ENCODE peak calls at places on chromosome 21, in seven cellular contexts. One of them, this sample, is unnamed.

GRCh38 chr21:21148009-21148408 is 149.8 kb downstream of the NCAM2 start:
- DNase-seq in left lung: no peak
- DNase-seq in fibroblast of pulmonary artery: no peak
- DNase-seq in ascending aorta: no peak
- DNase-seq in mucosa of descending colon: no peak
- DNase-seq in SK-N-SH: peak; percentile 4
- DNase-seq in brain microvascular endothelial cell: no peak
- DNase-seq in this sample: no peak

GRCh38 chr21:39444406-39445145 is 1.0 kb downstream of the LCA5L start:
- DNase-seq in left lung: no peak
- DNase-seq in fibroblast of pulmonary artery: peak; percentile 45
- DNase-seq in ascending aorta: no peak
- DNase-seq in mucosa of descending colon: no peak
- DNase-seq in SK-N-SH: peak; percentile 59
- DNase-seq in brain microvascular endothelial cell: peak; percentile 53
- DNase-seq in this sample: peak; percentile 56

GRCh38 chr21:39082656-39083376 is 100.4 kb downstream of the PSMG1 start:
- DNase-seq in left lung: no peak
- DNase-seq in fibroblast of pulmonary artery: no peak
- DNase-seq in ascending aorta: no peak
- DNase-seq in mucosa of descending colon: peak; percentile 66
- DNase-seq in SK-N-SH: no peak
- DNase-seq in brain microvascular endothelial cell: no peak
- DNase-seq in this sample: no peak

GRCh38 chr21:46599251-46599572 is 5.7 kb downstream of the S100B start:
- DNase-seq in left lung: no peak
- DNase-seq in fibroblast of pulmonary artery: peak; percentile 95
- DNase-seq in ascending aorta: no peak
- DNase-seq in mucosa of descending colon: no peak
- DNase-seq in SK-N-SH: peak; percentile 66
- DNase-seq in brain microvascular endothelial cell: peak; percentile 91
- DNase-seq in this sample: peak; percentile 92

GRCh38 chr21:31945576-31945975 is 72.8 kb downstream of the HUNK start:
- DNase-seq in left lung: no peak
- DNase-seq in fibroblast of pulmonary artery: no peak
- DNase-seq in ascending aorta: no peak
- DNase-seq in mucosa of descending colon: no peak
- DNase-seq in SK-N-SH: no peak
- DNase-seq in brain microvascular endothelial cell: no peak
- DNase-seq in this sample: no peak

GRCh38 chr21:34202553-34203332 is 129.4 kb downstream of the MRPS6 start:
- DNase-seq in left lung: peak; percentile 91
- DNase-seq in fibroblast of pulmonary artery: peak; percentile 24
- DNase-seq in ascending aorta: no peak
- DNase-seq in mucosa of descending colon: no peak
- DNase-seq in SK-N-SH: peak; percentile 55
- DNase-seq in brain microvascular endothelial cell: no peak
- DNase-seq in this sample: peak; percentile 40

GRCh38 chr21:39630191-39630591 is 17.5 kb downstream of the B3GALT5 start:
- DNase-seq in left lung: no peak
- DNase-seq in fibroblast of pulmonary artery: no peak
- DNase-seq in ascending aorta: no peak
- DNase-seq in mucosa of descending colon: no peak
- DNase-seq in SK-N-SH: no peak
- DNase-seq in brain microvascular endothelial cell: peak; percentile 33
- DNase-seq in this sample: peak; percentile 46

GRCh38 chr21:38223893-38224540 is 32.8 kb upstream of the KCNJ15 start:
- DNase-seq in left lung: no peak
- DNase-seq in fibroblast of pulmonary artery: peak; percentile 48
- DNase-seq in ascending aorta: no peak
- DNase-seq in mucosa of descending colon: no peak
- DNase-seq in SK-N-SH: no peak
- DNase-seq in brain microvascular endothelial cell: peak; percentile 18
- DNase-seq in this sample: peak; percentile 57

GRCh38 chr21:37257967-37258877 is 8.9 kb downstream of the VPS26C start:
- DNase-seq in left lung: peak; percentile 87
- DNase-seq in fibroblast of pulmonary artery: peak; percentile 60
- DNase-seq in ascending aorta: no peak
- DNase-seq in mucosa of descending colon: peak; percentile 73
- DNase-seq in SK-N-SH: peak; percentile 74
- DNase-seq in brain microvascular endothelial cell: peak; percentile 31
- DNase-seq in this sample: peak; percentile 62

GRCh38 chr21:42621828-42622199 is 31.6 kb upstream of the PDE9A start:
- DNase-seq in left lung: no peak
- DNase-seq in fibroblast of pulmonary artery: no peak
- DNase-seq in ascending aorta: no peak
- DNase-seq in mucosa of descending colon: no peak
- DNase-seq in SK-N-SH: no peak
- DNase-seq in brain microvascular endothelial cell: no peak
- DNase-seq in this sample: no peak

GRCh38 chr21:46633561-46633960 is 1.9 kb upstream of the PRMT2 start:
- DNase-seq in left lung: no peak
- DNase-seq in fibroblast of pulmonary artery: no peak
- DNase-seq in ascending aorta: no peak
- DNase-seq in mucosa of descending colon: no peak
- DNase-seq in SK-N-SH: no peak
- DNase-seq in brain microvascular endothelial cell: no peak
- DNase-seq in this sample: no peak

GRCh38 chr21:37281993-37282392 is 14.9 kb upstream of the VPS26C start:
- DNase-seq in left lung: no peak
- DNase-seq in fibroblast of pulmonary artery: no peak
- DNase-seq in ascending aorta: no peak
- DNase-seq in mucosa of descending colon: no peak
- DNase-seq in SK-N-SH: no peak
- DNase-seq in brain microvascular endothelial cell: no peak
- DNase-seq in this sample: no peak

GRCh38 chr21:43371786-43372185 is 55.1 kb downstream of the SIK1 start:
- DNase-seq in left lung: peak; percentile 61
- DNase-seq in fibroblast of pulmonary artery: no peak
- DNase-seq in ascending aorta: no peak
- DNase-seq in mucosa of descending colon: no peak
- DNase-seq in SK-N-SH: no peak
- DNase-seq in brain microvascular endothelial cell: no peak
- DNase-seq in this sample: no peak

GRCh38 chr21:41169258-41169576 is 1.3 kb downstream of the BACE2 start:
- DNase-seq in left lung: no peak
- DNase-seq in fibroblast of pulmonary artery: no peak
- DNase-seq in ascending aorta: no peak
- DNase-seq in mucosa of descending colon: no peak
- DNase-seq in SK-N-SH: no peak
- DNase-seq in brain microvascular endothelial cell: no peak
- DNase-seq in this sample: no peak
- H3K4me3 ChIP-seq in left lung: peak overlapping the region; percentile 21
- H3K4me3 ChIP-seq in fibroblast of pulmonary artery: peak overlapping the region; percentile 72
- H3K4me3 ChIP-seq in ascending aorta: peak overlapping the region; percentile 92
- H3K4me3 ChIP-seq in mucosa of descending colon: no peak overlapping the region
- H3K4me3 ChIP-seq in SK-N-SH: peak overlapping the region; percentile 32
- H3K4me3 ChIP-seq in brain microvascular endothelial cell: peak overlapping the region; percentile 66
- H3K4me3 ChIP-seq in this sample: peak overlapping the region; percentile 60

GRCh38 chr21:40658237-40658636 is 188.7 kb downstream of the DSCAM start:
- DNase-seq in left lung: no peak
- DNase-seq in fibroblast of pulmonary artery: no peak
- DNase-seq in ascending aorta: no peak
- DNase-seq in mucosa of descending colon: no peak
- DNase-seq in SK-N-SH: no peak
- DNase-seq in brain microvascular endothelial cell: no peak
- DNase-seq in this sample: no peak
- TF ChIP-seq CTCF in left lung: no peak
- TF ChIP-seq CTCF in fibroblast of pulmonary artery: no peak
- TF ChIP-seq CTCF in ascending aorta: no peak
- TF ChIP-seq CTCF in mucosa of descending colon: no peak
- TF ChIP-seq CTCF in SK-N-SH: no peak
- TF ChIP-seq CTCF in brain microvascular endothelial cell: no peak
- TF ChIP-seq CTCF in this sample: no peak

DNA sequence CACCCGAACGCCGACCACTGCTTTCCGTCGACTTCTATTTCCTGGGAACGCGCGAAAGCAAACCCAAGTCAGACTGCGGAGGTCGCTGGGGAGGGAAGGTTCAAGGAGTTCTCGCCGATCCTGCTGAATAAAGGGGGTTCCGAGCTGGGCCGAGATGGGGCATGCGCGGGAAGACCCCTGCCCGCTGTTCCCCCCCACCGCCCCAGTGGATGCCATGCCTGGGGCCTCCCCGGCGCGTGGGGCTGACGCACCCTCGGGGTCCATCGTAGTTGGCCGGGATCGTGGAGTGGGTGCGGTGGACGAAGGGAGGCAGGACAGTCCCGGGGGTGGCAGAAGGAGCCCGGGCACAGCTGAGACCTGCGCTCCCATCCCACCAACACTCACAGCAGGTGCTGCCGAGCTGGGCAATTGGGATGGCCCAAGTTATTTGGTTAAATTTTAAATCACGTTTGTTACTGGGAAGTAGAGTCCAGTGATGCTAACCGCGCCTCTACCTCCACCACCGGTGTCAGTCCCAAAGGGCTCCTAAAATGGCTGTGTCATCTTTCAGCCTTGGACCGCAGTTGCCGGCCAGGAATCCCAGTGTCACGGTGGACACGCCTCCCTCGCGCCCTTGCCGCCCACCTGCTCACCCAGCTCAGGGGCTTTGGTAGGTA is 745 bp downstream of the MX1 start:
- DNase-seq in left lung: no peak
- DNase-seq in fibroblast of pulmonary artery: no peak
- DNase-seq in ascending aorta: no peak
- DNase-seq in mucosa of descending colon: peak; percentile 49
- DNase-seq in SK-N-SH: peak; percentile 32
- DNase-seq in brain microvascular endothelial cell: no peak
- DNase-seq in this sample: no peak
- H3K4me3 ChIP-seq in left lung: peak overlapping the region; percentile 51
- H3K4me3 ChIP-seq in fibroblast of pulmonary artery: peak overlapping the region; percentile 56
- H3K4me3 ChIP-seq in ascending aorta: peak overlapping the region; percentile 68
- H3K4me3 ChIP-seq in mucosa of descending colon: peak overlapping the region; percentile 56
- H3K4me3 ChIP-seq in SK-N-SH: peak overlapping the region; percentile 41
- H3K4me3 ChIP-seq in brain microvascular endothelial cell: peak overlapping the region; percentile 59
- H3K4me3 ChIP-seq in this sample: peak overlapping the region; percentile 62

DNA sequence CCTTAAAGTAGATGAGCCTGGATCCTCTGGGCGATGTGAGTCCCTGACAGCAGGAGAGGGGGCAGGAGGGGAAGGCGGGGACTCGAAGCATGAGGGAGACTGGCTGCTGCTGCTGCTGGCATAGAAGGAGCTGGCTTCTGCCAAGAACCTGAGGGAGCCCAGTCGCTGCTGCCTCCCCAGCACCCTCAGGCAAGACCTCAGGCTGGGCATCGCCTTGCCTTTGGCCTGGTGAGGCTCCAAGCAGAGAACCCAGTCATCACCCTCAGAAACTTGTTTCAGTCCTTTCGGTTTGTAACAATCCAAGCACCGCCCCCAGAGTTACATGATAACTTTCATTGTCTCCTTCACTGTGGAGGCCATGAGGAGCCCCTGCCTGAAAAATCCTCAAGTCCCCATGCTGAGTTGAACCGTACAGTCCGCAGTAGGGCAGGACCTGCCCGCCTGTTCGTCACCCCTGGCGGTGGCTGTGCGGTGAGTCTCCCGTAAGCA is 38.8 kb downstream of the POFUT2 start:
- DNase-seq in left lung: no peak
- DNase-seq in fibroblast of pulmonary artery: peak; percentile 36
- DNase-seq in ascending aorta: no peak
- DNase-seq in mucosa of descending colon: no peak
- DNase-seq in SK-N-SH: peak; percentile 71
- DNase-seq in brain microvascular endothelial cell: no peak
- DNase-seq in this sample: peak; percentile 42
- TF ChIP-seq CTCF in left lung: no peak
- TF ChIP-seq CTCF in fibroblast of pulmonary artery: no peak
- TF ChIP-seq CTCF in ascending aorta: no peak
- TF ChIP-seq CTCF in mucosa of descending colon: no peak
- TF ChIP-seq CTCF in SK-N-SH: no peak
- TF ChIP-seq CTCF in brain microvascular endothelial cell: peak; percentile 22
- TF ChIP-seq CTCF in this sample: peak; percentile 42

DNA sequence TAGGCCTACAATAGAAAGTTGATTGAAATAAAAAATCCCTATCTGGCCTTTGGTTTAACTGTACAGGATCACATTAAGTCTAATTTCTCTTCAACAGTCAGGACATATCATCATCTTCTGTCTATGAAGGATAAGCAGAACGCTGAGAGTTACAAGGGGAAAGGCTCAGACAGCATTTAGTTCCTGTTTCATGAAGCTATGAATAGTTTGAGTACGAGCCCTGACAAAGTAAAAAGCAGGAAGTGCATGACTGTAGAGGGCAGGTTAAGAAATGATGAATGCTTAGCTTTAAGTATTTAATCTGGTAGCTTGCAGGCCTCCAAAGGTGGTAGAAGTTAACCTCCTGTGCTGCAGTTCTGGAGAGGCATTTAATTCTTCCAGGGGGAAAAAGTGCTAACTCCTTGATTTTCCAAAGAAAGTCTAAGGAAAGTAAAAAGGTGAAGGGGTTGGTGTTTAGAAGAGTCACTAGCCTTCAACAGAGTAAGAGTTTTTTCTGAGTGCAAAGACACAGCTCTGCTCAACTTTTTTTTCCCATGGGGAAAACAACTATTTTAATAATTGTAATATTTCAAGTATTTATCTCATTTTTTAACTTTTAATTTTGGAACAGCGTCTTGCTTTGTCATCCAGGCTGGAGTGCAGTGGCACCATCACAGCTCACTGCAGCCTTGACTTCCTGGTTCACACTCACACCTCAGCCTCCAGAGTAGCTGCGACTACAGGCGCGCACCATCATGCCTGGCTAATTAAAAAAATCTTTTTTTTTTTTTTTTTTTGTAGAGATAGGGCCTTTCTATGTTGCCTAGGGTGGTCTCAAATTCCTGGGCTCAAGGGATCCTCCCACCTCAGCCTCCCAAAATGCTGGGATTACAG is 202.8 kb downstream of the APP start:
- DNase-seq in left lung: no peak
- DNase-seq in fibroblast of pulmonary artery: peak; percentile 60
- DNase-seq in ascending aorta: no peak
- DNase-seq in mucosa of descending colon: no peak
- DNase-seq in SK-N-SH: no peak
- DNase-seq in brain microvascular endothelial cell: no peak
- DNase-seq in this sample: peak; percentile 62
- H3K4me3 ChIP-seq in left lung: no peak overlapping the region
- H3K4me3 ChIP-seq in fibroblast of pulmonary artery: no peak overlapping the region
- H3K4me3 ChIP-seq in ascending aorta: no peak overlapping the region
- H3K4me3 ChIP-seq in mucosa of descending colon: no peak overlapping the region
- H3K4me3 ChIP-seq in SK-N-SH: no peak overlapping the region
- H3K4me3 ChIP-seq in brain microvascular endothelial cell: no peak overlapping the region
- H3K4me3 ChIP-seq in this sample: no peak overlapping the region

GRCh38 chr21:16004121-16004520 is 274.3 kb downstream of the USP25 start:
- DNase-seq in left lung: no peak
- DNase-seq in fibroblast of pulmonary artery: no peak
- DNase-seq in ascending aorta: no peak
- DNase-seq in mucosa of descending colon: no peak
- DNase-seq in SK-N-SH: no peak
- DNase-seq in brain microvascular endothelial cell: no peak
- DNase-seq in this sample: peak; percentile 37

GRCh38 chr21:15999741-16000140 is 270.0 kb downstream of the USP25 start:
- DNase-seq in left lung: no peak
- DNase-seq in fibroblast of pulmonary artery: no peak
- DNase-seq in ascending aorta: no peak
- DNase-seq in mucosa of descending colon: no peak
- DNase-seq in SK-N-SH: no peak
- DNase-seq in brain microvascular endothelial cell: no peak
- DNase-seq in this sample: no peak

GRCh38 chr21:16007933-16008332 is 278.2 kb downstream of the USP25 start:
- DNase-seq in left lung: no peak
- DNase-seq in fibroblast of pulmonary artery: no peak
- DNase-seq in ascending aorta: no peak
- DNase-seq in mucosa of descending colon: no peak
- DNase-seq in SK-N-SH: no peak
- DNase-seq in brain microvascular endothelial cell: no peak
- DNase-seq in this sample: peak; percentile 30

GRCh38 chr21:16002872-16003466 is 273.2 kb downstream of the USP25 start:
- DNase-seq in left lung: no peak
- DNase-seq in fibroblast of pulmonary artery: peak; percentile 57
- DNase-seq in ascending aorta: no peak
- DNase-seq in mucosa of descending colon: no peak
- DNase-seq in SK-N-SH: peak; percentile 34
- DNase-seq in brain microvascular endothelial cell: peak; percentile 10
- DNase-seq in this sample: peak; percentile 75

GRCh38 chr21:16004523-16004922 is 274.7 kb downstream of the USP25 start:
- DNase-seq in left lung: no peak
- DNase-seq in fibroblast of pulmonary artery: no peak
- DNase-seq in ascending aorta: no peak
- DNase-seq in mucosa of descending colon: no peak
- DNase-seq in SK-N-SH: no peak
- DNase-seq in brain microvascular endothelial cell: no peak
- DNase-seq in this sample: no peak
- TF ChIP-seq CTCF in left lung: no peak
- TF ChIP-seq CTCF in fibroblast of pulmonary artery: no peak
- TF ChIP-seq CTCF in ascending aorta: no peak
- TF ChIP-seq CTCF in mucosa of descending colon: no peak
- TF ChIP-seq CTCF in SK-N-SH: no peak
- TF ChIP-seq CTCF in brain microvascular endothelial cell: no peak
- TF ChIP-seq CTCF in this sample: no peak